ENCODE peak calls at places on chromosome 12, in eight cellular contexts. P is RWPE1, D is fibroblast of the aortic adventitia, L is MCF 10A, Y is HFF-Myc, T is thyroid gland, I is AG09319, Q is epithelial cell of proximal tubule. Z is an unnamed sample.

GRCh38 chr12:102528111-102528510 is 47.7 kb upstream of the IGF1 start:
- DNase-seq in P (no peak), D (peak; percentile 26), L (no peak), Y (no peak), T (no peak), I (no peak), Q (no peak), Z (no peak)

GRCh38 chr12:131636940-131637750 is 73.7 kb upstream of the SFSWAP start:
- DNase-seq in P (no peak), D (no peak), L (no peak), Y (no peak), T (no peak), I (no peak), Q (no peak), Z (no peak)

GRCh38 chr12:6250343-6250742 is 50.1 kb downstream of the CD9 start:
- DNase-seq in P (no peak), D (peak; percentile 52), L (peak; percentile 26), Y (no peak), T (no peak), I (no peak), Q (no peak), Z (no peak)

GRCh38 chr12:4270670-4271432 is 2.7 kb upstream of the CCND2 start:
- DNase-seq in P (peak; percentile 19), D (no peak), L (no peak), Y (no peak), T (peak; percentile 54), I (no peak), Q (no peak), Z (no peak)

GRCh38 chr12:70154960-70155589 is 88.2 kb upstream of the CNOT2 start:
- DNase-seq in P (no peak), D (no peak), L (peak; percentile 44), Y (peak; percentile 6), T (no peak), I (no peak), Q (no peak), Z (no peak)

GRCh38 chr12:100857418-100857817 is 62.8 kb downstream of the ANO4 start:
- DNase-seq in P (no peak), D (no peak), L (no peak), Y (no peak), T (no peak), I (no peak), Q (no peak), Z (no peak)

GRCh38 chr12:38399711-38400205 is 83.2 kb downstream of the ALG10B start:
- DNase-seq in P (no peak), D (no peak), L (no peak), Y (no peak), T (no peak), I (no peak), Q (no peak), Z (no peak)

GRCh38 chr12:5051913-5052312 is 8.2 kb downstream of the KCNA5 start:
- DNase-seq in P (no peak), D (no peak), L (no peak), Y (no peak), T (no peak), I (no peak), Q (no peak), Z (no peak)

GRCh38 chr12:71392521-71393145 is 47.0 kb upstream of the LGR5 start:
- DNase-seq in P (peak; percentile 59), D (peak; percentile 87), L (peak; percentile 70), Y (peak; percentile 42), T (no peak), I (peak; percentile 40), Q (peak; percentile 57), Z (no peak)

GRCh38 chr12:90428881-90429280 is 526.1 kb downstream of the CCER1 start:
- DNase-seq in P (no peak), D (no peak), L (no peak), Y (no peak), T (no peak), I (no peak), Q (no peak), Z (no peak)

GRCh38 chr12:113237748-113238147 is 16.5 kb downstream of the TPCN1 start:
- DNase-seq in P (no peak), D (no peak), L (no peak), Y (no peak), T (peak; percentile 2), I (no peak), Q (no peak), Z (no peak)

GRCh38 chr12:56299853-56300643 is at the start of gene CS:
- DNase-seq in P (peak; percentile 98), D (peak; percentile 96), L (peak; percentile 99), Y (peak; percentile 89), T (peak; percentile 99), I (peak; percentile 92), Q (peak; percentile 62), Z (peak; percentile 100)
- TF ChIP-seq CTCF in P (no peak), D (no peak), L (no peak), Y (no peak), T (no peak), I (no peak), Q (no peak), Z (no peak)

GRCh38 chr12:122308811-122309210 is 42.5 kb upstream of the VPS33A start:
- DNase-seq in P (no peak), D (peak; percentile 15), L (no peak), Y (no peak), T (no peak), I (no peak), Q (no peak), Z (no peak)

GRCh38 chr12:122303068-122303467 is 36.8 kb upstream of the VPS33A start:
- DNase-seq in P (no peak), D (no peak), L (no peak), Y (no peak), T (no peak), I (no peak), Q (no peak), Z (no peak)

GRCh38 chr12:122304924-122305323 is 38.6 kb upstream of the VPS33A start:
- DNase-seq in P (no peak), D (no peak), L (no peak), Y (no peak), T (no peak), I (no peak), Q (no peak), Z (no peak)

GRCh38 chr12:122309564-122310121 is 43.3 kb upstream of the VPS33A start:
- DNase-seq in P (no peak), D (no peak), L (no peak), Y (no peak), T (no peak), I (no peak), Q (no peak), Z (no peak)

GRCh38 chr12:122306407-122306806 is 40.1 kb upstream of the VPS33A start:
- DNase-seq in P (no peak), D (no peak), L (peak; percentile 1), Y (no peak), T (no peak), I (no peak), Q (no peak), Z (no peak)
- TF ChIP-seq CTCF in P (no peak), D (no peak), L (no peak), Y (no peak), T (no peak), I (no peak), Q (no peak), Z (no peak)

GRCh38 chr12:57091633-57092528 is 3.0 kb downstream of the NAB2 start:
- DNase-seq in P (no peak), D (no peak), L (no peak), Y (no peak), T (no peak), I (no peak), Q (no peak), Z (no peak)

GRCh38 chr12:57092876-57093411 is 4.0 kb downstream of the NAB2 start:
- DNase-seq in P (no peak), D (no peak), L (no peak), Y (no peak), T (no peak), I (no peak), Q (no peak), Z (no peak)

GRCh38 chr12:57094194-57095160 is 5.6 kb downstream of the NAB2 start:
- DNase-seq in P (no peak), D (no peak), L (no peak), Y (no peak), T (no peak), I (no peak), Q (no peak), Z (no peak)

GRCh38 chr12:57092529-57092862 is 3.6 kb downstream of the NAB2 start:
- DNase-seq in P (no peak), D (no peak), L (no peak), Y (no peak), T (peak; percentile 54), I (no peak), Q (no peak), Z (no peak)

GRCh38 chr12:57093412-57094193 is 4.7 kb downstream of the NAB2 start:
- DNase-seq in P (peak; percentile 83), D (peak; percentile 85), L (peak; percentile 76), Y (peak; percentile 67), T (peak; percentile 63), I (no peak), Q (no peak), Z (peak; percentile 96)
- TF ChIP-seq CTCF in P (no peak), D (peak; percentile 64), L (peak; percentile 73), Y (peak; percentile 57), T (peak; percentile 23), I (peak; percentile 63), Q (peak; percentile 61), Z (peak; percentile 58)

DNA sequence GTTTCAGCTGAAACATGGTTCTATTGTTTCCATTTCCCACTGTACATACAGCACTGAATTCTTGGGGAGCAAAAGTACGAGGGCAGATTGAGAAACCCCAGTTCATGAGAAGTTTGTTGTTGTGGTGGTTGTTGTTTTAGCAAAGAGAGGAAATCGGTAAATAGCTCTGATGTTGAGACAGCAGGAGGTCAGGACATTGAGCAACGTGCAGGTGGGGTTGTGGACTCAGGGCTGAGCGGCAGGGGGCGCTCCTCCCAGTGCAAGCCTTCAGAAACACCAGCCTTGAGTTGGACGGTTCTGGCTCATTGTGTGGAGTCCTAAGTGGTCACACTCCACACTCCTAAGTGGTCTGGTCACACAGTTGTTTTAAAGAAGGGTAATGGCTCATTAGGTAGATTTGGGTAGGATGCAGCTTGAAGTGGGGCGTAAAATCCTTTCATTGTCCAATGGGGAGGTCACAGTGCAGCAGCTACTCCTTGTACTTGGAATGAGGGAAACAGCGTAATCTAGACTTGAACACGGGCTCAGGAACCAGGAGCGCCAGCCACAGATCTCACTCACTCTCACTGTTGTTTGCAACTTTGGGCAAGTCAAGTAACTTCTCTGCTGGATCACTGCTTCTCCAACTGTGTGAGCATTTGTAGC is 14.5 kb upstream of the PWP1 start:
- DNase-seq in P (no peak), D (no peak), L (peak; percentile 60), Y (no peak), T (peak; percentile 62), I (no peak), Q (no peak), Z (no peak)
- TF ChIP-seq CTCF in P (peak; percentile 23), D (peak; percentile 58), L (peak; percentile 44), Y (peak; percentile 76), T (peak; percentile 43), I (peak; percentile 55), Q (peak; percentile 80), Z (peak; percentile 7)

GRCh38 chr12:114918535-114919233 is 234.7 kb upstream of the TBX3 start:
- DNase-seq in P (peak; percentile 49), D (peak; percentile 45), L (peak; percentile 67), Y (no peak), T (no peak), I (no peak), Q (no peak), Z (no peak)
- TF ChIP-seq CTCF in P (no peak), D (no peak), L (no peak), Y (no peak), T (no peak), I (no peak), Q (no peak), Z (no peak)